ENCODE peak calls at places on chromosomes 13 and 19, in nine cellular contexts. U is Panc1, A is breast epithelium, G is stomach, C is GM12891, E is spleen, Y is GM23338, H is GM12878, D is transverse colon. B is an unnamed sample.

GRCh38 chr19:30968210-30968609 is 381.0 kb downstream of the TSHZ3 start:
- DNase-seq in U (no peak), A (no peak), G (no peak), C (no peak), E (no peak), Y (peak), H (no peak), D (peak), B (no peak)

GRCh38 chr19:17680235-17680722 is 7.9 kb downstream of the UNC13A start:
- DNase-seq in U (no peak), A (peak), G (peak), C (peak), E (peak), Y (peak), H (peak), D (peak), B (peak)

GRCh38 chr13:43087960-43088580 is 64.7 kb downstream of the DNAJC15 start:
- DNase-seq in U (no peak), A (no peak), G (no peak), C (no peak), E (no peak), Y (no peak), H (no peak), D (no peak), B (no peak)

GRCh38 chr19:43432866-43433673 is 18.4 kb downstream of the TEX101 start:
- DNase-seq in U (no peak), A (no peak), G (peak), C (peak), E (peak), Y (peak), H (no peak), D (peak), B (no peak)

GRCh38 chr13:77477299-77477848 is 58.1 kb upstream of the SCEL start:
- DNase-seq in U (no peak), A (no peak), G (no peak), C (no peak), E (no peak), Y (no peak), H (no peak), D (no peak), B (no peak)

GRCh38 chr13:52137489-52137888 is 8.6 kb upstream of the NEK5 start:
- DNase-seq in U (no peak), A (no peak), G (no peak), C (no peak), E (no peak), Y (no peak), H (no peak), D (no peak), B (no peak)

GRCh38 chr13:59345316-59345715 is 818.4 kb downstream of the DIAPH3 start:
- DNase-seq in U (no peak), A (no peak), G (no peak), C (no peak), E (no peak), Y (no peak), H (no peak), D (peak), B (no peak)

GRCh38 chr13:94209110-94209509 is 270.4 kb downstream of the DCT start:
- DNase-seq in U (no peak), A (no peak), G (no peak), C (no peak), E (no peak), Y (no peak), H (no peak), D (no peak), B (no peak)

GRCh38 chr13:80348750-80349149 is 7.8 kb upstream of the SPRY2 start:
- DNase-seq in U (no peak), A (no peak), G (no peak), C (no peak), E (no peak), Y (no peak), H (no peak), D (no peak), B (no peak)

GRCh38 chr19:13016628-13017305 is 21.5 kb downstream of the NFIX start:
- DNase-seq in U (no peak), A (no peak), G (no peak), C (no peak), E (no peak), Y (peak), H (no peak), D (no peak), B (no peak)

GRCh38 chr13:113991191-113991669 is 17.4 kb upstream of the C13orf46 start:
- DNase-seq in U (no peak), A (no peak), G (no peak), C (no peak), E (peak), Y (no peak), H (no peak), D (no peak), B (no peak)

GRCh38 chr13:24995225-24995804 is 100.6 kb upstream of the PABPC3 start:
- DNase-seq in U (no peak), A (no peak), G (peak), C (peak), E (no peak), Y (peak), H (no peak), D (peak), B (peak)

GRCh38 chr19:49999371-50000010 is 25.7 kb downstream of the VRK3 start:
- DNase-seq in U (no peak), A (no peak), G (no peak), C (no peak), E (no peak), Y (no peak), H (no peak), D (no peak), B (no peak)

GRCh38 chr19:43957891-43958290 is 6.9 kb downstream of the ZNF221 start:
- DNase-seq in U (no peak), A (no peak), G (no peak), C (no peak), E (no peak), Y (no peak), H (no peak), D (no peak), B (no peak)

GRCh38 chr19:54325194-54325621 is 12.2 kb upstream of the LILRA5 start:
- DNase-seq in U (peak), A (no peak), G (no peak), C (peak), E (no peak), Y (peak), H (no peak), D (no peak), B (no peak)

GRCh38 chr13:41212881-41213280 is 18.5 kb upstream of the KBTBD7 start:
- DNase-seq in U (no peak), A (no peak), G (no peak), C (no peak), E (no peak), Y (no peak), H (no peak), D (no peak), B (no peak)

GRCh38 chr13:109416001-109416400 is 370.4 kb downstream of the IRS2 start:
- DNase-seq in U (no peak), A (no peak), G (no peak), C (no peak), E (no peak), Y (peak), H (no peak), D (no peak), B (no peak)

GRCh38 chr19:48372904-48373303 is 8.7 kb downstream of the SYNGR4 start:
- DNase-seq in U (no peak), A (no peak), G (no peak), C (no peak), E (no peak), Y (no peak), H (no peak), D (peak), B (no peak)
- TF ChIP-seq POLR2AphosphoS5 in U (no peak), A (no peak), G (no peak), C (no peak), E (no peak), Y (no peak), H (no peak), D (no peak), B (no peak)

GRCh38 chr13:112747256-112747655 is 57.4 kb downstream of the ATP11A start:
- DNase-seq in U (no peak), A (no peak), G (no peak), C (no peak), E (peak), Y (no peak), H (no peak), D (no peak), B (no peak)
- TF ChIP-seq POLR2AphosphoS5 in U (no peak), A (no peak), G (no peak), C (no peak), E (no peak), Y (no peak), H (no peak), D (no peak), B (no peak)

GRCh38 chr13:99726261-99726894 is 225.1 kb downstream of the TM9SF2 start:
- DNase-seq in U (no peak), A (no peak), G (no peak), C (no peak), E (peak), Y (peak), H (no peak), D (no peak), B (no peak)
- TF ChIP-seq POLR2AphosphoS5 in U (no peak), A (no peak), G (no peak), C (no peak), E (no peak), Y (no peak), H (no peak), D (no peak), B (no peak)

GRCh38 chr13:44918323-44919102 is 70.8 kb downstream of the NUFIP1 start:
- DNase-seq in U (peak), A (peak), G (peak), C (peak), E (peak), Y (peak), H (no peak), D (peak), B (peak)
- TF ChIP-seq POLR2AphosphoS5 in U (peak), A (peak), G (peak), C (peak), E (peak), Y (peak), H (no peak), D (peak), B (peak)

GRCh38 chr19:11423804-11424318 is 4.7 kb upstream of the RGL3 start:
- DNase-seq in U (no peak), A (no peak), G (no peak), C (no peak), E (no peak), Y (peak), H (no peak), D (no peak), B (no peak)

GRCh38 chr19:11423164-11423803 is 4.2 kb upstream of the RGL3 start:
- DNase-seq in U (no peak), A (no peak), G (no peak), C (no peak), E (no peak), Y (no peak), H (no peak), D (no peak), B (no peak)

GRCh38 chr19:11420894-11421606 is 1.9 kb upstream of the RGL3 start:
- DNase-seq in U (no peak), A (no peak), G (no peak), C (no peak), E (no peak), Y (peak), H (no peak), D (no peak), B (no peak)

GRCh38 chr19:11421607-11422098 is 2.5 kb upstream of the RGL3 start:
- DNase-seq in U (no peak), A (no peak), G (peak), C (no peak), E (peak), Y (peak), H (no peak), D (peak), B (peak)

DNA sequence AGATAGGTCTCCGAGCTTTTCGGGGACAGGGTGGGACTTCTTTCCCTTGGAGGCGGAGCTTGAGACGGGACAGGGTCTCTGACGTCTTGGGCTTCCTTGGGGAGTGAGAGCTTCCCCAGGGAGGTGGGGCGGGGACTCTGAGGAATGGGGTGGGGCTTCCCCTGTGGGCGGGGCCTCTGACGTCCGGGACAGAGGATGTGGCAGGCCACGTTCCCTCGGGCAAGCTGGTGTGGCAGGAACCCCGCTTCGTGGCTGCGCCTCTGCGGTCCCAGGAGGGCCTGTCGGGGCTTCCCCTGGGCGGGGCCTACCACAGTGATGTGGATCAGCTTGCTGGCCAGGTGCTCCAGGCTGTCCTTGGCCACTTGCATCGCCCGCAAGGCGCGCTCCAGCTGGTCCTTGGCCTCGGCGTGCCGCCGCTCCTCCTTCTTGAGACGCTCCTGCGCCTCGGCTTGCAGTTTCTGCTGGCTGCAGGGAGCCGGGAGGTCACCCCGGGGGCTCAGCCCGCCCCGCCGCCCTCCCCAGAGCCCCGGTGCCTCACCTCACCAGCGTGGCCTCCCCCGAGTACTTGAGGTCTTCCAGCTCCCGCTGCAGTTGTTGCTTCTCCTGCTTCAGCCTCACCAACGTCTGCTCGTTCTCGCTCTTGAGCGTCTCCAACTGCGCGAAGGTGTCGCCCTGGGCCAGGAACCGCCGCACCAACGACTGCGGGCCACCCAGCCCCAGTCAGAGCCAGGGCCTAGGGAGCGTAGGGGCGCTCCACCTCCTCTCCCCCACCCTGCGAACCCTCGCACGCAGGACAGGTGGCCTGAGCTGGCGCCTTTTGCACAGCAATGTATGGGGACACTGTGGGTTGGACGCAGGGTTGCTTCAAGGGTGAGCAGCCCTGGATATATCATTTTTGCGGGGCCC is 3.3 kb upstream of the RGL3 start:
- DNase-seq in U (no peak), A (peak), G (peak), C (peak), E (peak), Y (peak), H (peak), D (peak), B (peak)
- TF ChIP-seq POLR2AphosphoS5 in U (no peak), A (no peak), G (peak), C (no peak), E (peak), Y (peak), H (no peak), D (no peak), B (peak)